ENCODE peak calls at places on chromosomes 5 and 9, in four cellular contexts. I is GM12891, P is prostate gland, U is breast epithelium. O is an unnamed sample.

GRCh38 chr5:14598225-14598624 is 16.6 kb downstream of the OTULINL start:
- DNase-seq in P (no peak), U (no peak), I (no peak), O (no peak)

GRCh38 chr5:120062515-120062917 is 401.6 kb upstream of the PRR16 start:
- DNase-seq in I (no peak), U (no peak), P (peak; percentile 45), O (no peak)

GRCh38 chr9:32603914-32604852 is 31.2 kb upstream of the NDUFB6 start:
- DNase-seq in U (no peak), P (no peak), I (no peak), O (no peak)

GRCh38 chr9:133759946-133760345 is 21.8 kb upstream of the SARDH start:
- DNase-seq in P (no peak), I (no peak), U (no peak), O (no peak)

GRCh38 chr5:65102501-65102825 is 333.7 kb downstream of the CWC27 start:
- DNase-seq in I (no peak), P (no peak), U (no peak), O (no peak)

GRCh38 chr5:67182406-67182805 is 14.2 kb downstream of the CD180 start:
- DNase-seq in I (no peak), P (no peak), U (no peak), O (no peak)

GRCh38 chr9:101388507-101388993 is 3.7 kb upstream of the BAAT start:
- DNase-seq in I (no peak), P (no peak), U (no peak), O (no peak)

GRCh38 chr5:32541241-32541640 is 44.1 kb upstream of the SUB1 start:
- DNase-seq in P (peak; percentile 25), I (no peak), U (no peak), O (no peak)

GRCh38 chr9:114334490-114334889 is 4.8 kb downstream of the ORM2 start:
- DNase-seq in P (no peak), I (no peak), U (no peak), O (no peak)

GRCh38 chr9:121353246-121353975 is 16.6 kb downstream of the STOM start:
- DNase-seq in U (no peak), I (no peak), P (no peak), O (no peak)

GRCh38 chr5:159878988-159879471 is 37.3 kb upstream of the ADRA1B start:
- DNase-seq in P (no peak), I (no peak), U (no peak), O (no peak)

GRCh38 chr9:125990186-125990792 is 243.1 kb downstream of the PBX3 start:
- DNase-seq in I (no peak), U (no peak), P (no peak), O (no peak)

GRCh38 chr5:76230711-76231285 is 147.6 kb downstream of the SV2C start:
- DNase-seq in P (no peak), I (no peak), U (no peak), O (no peak)

GRCh38 chr9:21715408-21715807 is 87.0 kb upstream of the MTAP start:
- DNase-seq in U (no peak), I (no peak), P (no peak), O (no peak)

GRCh38 chr5:141767671-141768070 is 85.6 kb upstream of the ARAP3 start:
- DNase-seq in U (no peak), P (no peak), I (no peak), O (no peak)

GRCh38 chr5:61878471-61878870 is 427.5 kb upstream of the KIF2A start:
- DNase-seq in I (no peak), P (peak; percentile 9), U (no peak), O (no peak)
- TF ChIP-seq POLR2AphosphoS5 in I (no peak), P (no peak), U (no peak), O (no peak)

DNA sequence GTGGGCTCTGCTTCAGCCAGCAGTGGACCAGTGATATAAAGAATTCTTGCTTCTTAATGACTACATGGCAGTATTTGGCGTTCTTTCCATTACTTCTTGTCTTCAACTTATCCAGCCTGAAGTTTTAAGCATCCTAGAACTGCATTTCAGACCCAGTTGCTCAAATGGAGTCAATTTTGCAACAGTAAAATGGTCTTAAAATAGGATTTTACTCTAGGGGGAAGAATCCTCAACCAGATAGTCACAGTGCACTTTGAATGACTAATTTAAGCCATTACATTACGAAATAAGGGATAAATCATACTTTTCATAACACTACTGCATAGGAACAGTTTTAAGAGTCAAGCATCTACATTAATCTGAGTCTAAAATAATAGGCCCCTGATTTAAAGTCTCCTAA is 1.5 kb upstream of the SMARCA2 start:
- DNase-seq in P (no peak), U (no peak), I (no peak), O (no peak)
- TF ChIP-seq POLR2AphosphoS5 in P (no peak), U (no peak), I (no peak), O (no peak)

DNA sequence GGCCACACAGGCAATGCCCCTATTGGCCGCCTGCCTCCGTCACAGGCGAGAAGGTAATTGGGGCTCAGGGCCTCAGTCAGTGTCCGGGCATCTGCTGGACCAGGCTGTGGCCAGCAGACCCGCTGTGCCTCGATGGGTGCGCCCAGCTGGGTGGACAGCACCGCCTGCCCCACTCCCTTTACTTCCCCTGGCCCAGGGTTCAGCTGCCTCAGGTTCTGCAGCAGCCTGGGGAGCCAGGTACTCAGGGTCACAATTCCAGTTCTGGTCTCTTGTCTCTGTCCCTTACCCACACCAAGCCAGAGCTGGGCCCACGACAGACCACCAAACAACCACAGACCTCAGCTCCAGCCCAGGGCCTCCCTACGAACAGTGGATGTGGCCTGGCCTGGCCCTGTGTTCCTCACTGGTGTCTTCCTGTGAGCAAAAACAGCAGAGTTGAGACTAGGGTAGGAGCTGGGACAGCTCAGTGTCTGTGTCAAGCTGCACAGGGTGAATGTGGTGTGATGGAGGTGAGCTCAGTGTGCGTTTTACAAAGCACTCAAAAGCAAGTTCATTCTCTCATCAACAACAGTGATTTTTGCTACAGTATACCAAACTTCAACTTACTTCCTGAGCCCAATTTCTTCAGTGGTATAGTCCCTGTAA is 33.4 kb upstream of the SUSD3 start:
- DNase-seq in I (no peak), P (no peak), U (no peak), O (no peak)
- TF ChIP-seq POLR2AphosphoS5 in I (no peak), P (no peak), U (no peak), O (no peak)

GRCh38 chr5:176656467-176656990 is 9.2 kb downstream of the TSPAN17 start:
- DNase-seq in P (no peak), I (no peak), U (no peak), O (no peak)
- TF ChIP-seq POLR2AphosphoS5 in P (no peak), I (no peak), U (no peak), O (no peak)

DNA sequence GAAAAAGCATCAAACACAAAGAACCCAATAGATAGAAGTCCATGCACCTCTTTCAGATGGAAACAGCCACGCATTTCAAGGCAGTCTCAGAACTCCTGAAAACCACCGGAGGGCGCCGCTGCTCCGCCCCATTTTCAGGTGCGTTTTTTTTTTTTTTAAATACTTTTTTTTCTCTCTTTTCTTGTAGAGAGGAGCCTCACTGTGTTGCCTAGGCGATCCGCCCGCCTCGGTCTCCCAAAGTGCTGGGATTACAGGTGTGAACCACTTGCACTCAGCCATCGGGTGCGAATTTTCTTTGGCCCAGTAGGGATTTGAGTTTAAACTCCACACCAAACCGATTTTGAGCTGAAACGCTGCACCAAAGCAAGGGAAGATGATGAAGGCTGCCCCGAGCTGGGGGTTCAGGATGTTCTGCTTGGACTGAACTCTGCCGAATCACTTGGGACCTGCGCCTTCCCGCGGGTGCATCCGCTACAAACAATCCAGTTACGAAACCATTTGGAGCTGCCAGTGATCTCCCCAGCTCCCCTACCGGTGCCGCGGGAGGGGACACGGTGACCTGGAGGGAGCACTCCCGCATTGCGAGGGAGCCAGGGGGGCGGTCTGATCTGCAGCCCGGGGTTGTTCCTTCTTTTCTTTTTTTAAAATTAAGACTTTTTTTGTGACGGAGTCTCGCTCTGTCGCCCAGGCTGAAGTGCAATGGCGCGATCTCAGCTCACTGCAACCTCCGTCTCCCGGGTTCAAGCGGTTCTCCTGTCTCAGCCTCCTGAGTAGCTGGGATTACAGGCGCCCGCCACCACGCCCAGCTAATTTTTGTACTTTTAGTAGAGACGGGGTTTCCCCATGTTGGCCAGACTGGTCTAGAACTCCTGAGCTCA is 1.4 kb downstream of the PTGR1 start:
- DNase-seq in U (peak; percentile 64), P (peak; percentile 49), I (peak; percentile 43), O (peak; percentile 32)
- TF ChIP-seq POLR2AphosphoS5 in U (no peak), P (peak; percentile 21), I (no peak), O (no peak)

GRCh38 chr5:78518365-78519197 is 130.0 kb downstream of the LHFPL2 start:
- DNase-seq in I (no peak), U (no peak), P (no peak), O (no peak)
- TF ChIP-seq POLR2AphosphoS5 in I (no peak), U (peak; percentile 20), P (no peak), O (no peak)

DNA sequence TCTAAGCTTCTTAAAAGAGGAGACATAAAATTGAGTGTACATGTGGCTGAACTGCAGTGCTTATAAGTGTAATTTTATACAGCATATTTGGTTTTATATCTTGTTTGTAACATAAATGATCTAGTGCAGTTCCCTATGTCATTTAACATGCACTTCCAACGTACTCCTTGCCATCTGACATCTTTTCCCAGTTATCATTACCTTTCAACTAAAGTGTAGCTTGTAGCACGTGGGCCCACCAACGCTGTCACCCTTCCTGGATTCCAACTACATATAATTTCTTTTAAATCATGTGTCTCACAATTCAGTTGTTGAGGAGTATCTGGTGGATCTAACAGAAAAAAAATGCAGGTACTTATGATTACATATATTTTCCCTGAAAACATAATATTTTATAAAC is 50.1 kb downstream of the LIFR start:
- DNase-seq in P (no peak), I (no peak), U (no peak), O (no peak)
- TF ChIP-seq POLR2AphosphoS5 in P (no peak), I (no peak), U (no peak), O (no peak)

GRCh38 chr5:53118879-53119278 is 9.3 kb upstream of the MOCS2 start:
- DNase-seq in I (no peak), P (no peak), U (no peak), O (no peak)
- TF ChIP-seq POLR2AphosphoS5 in I (no peak), P (no peak), U (no peak), O (no peak)